ENCODE peak calls at places on chromosomes 5 and 9, in seven cellular contexts. C, U, M, K, Z, S and X are unnamed samples.

GRCh38 chr5:150286820-150287219 is 2.8 kb downstream of the CAMK2A start:
- DNase-seq in U (no peak), Z (peak; percentile 47), M (peak; percentile 81), K (peak; percentile 44), C (no peak), S (peak; percentile 35), X (no peak)

GRCh38 chr5:65981969-65982368 is 55.6 kb downstream of the ERBIN start:
- DNase-seq in U (no peak), Z (no peak), S (no peak), M (no peak), C (no peak), K (no peak), X (no peak)

GRCh38 chr9:98031935-98032334 is 24.6 kb upstream of the NANS start:
- DNase-seq in K (no peak), U (no peak), Z (no peak), S (no peak), C (no peak), M (no peak), X (no peak)

GRCh38 chr9:18396102-18396728 is 77.7 kb upstream of the ADAMTSL1 start:
- DNase-seq in S (peak; percentile 8), U (no peak), C (peak; percentile 48), Z (no peak), K (no peak), M (no peak), X (no peak)

GRCh38 chr9:116941266-116941665 is 254.2 kb downstream of the TRIM32 start:
- DNase-seq in K (peak; percentile 86), C (no peak), Z (no peak), M (no peak), U (no peak), S (no peak), X (no peak)

GRCh38 chr5:90909091-90909503 is 350.5 kb downstream of the ADGRV1 start:
- DNase-seq in C (no peak), K (no peak), U (no peak), S (no peak), Z (no peak), M (no peak), X (no peak)

GRCh38 chr5:132378580-132378979 is 9.1 kb downstream of the SLC22A5 start:
- DNase-seq in M (peak; percentile 9), S (peak; percentile 23), U (no peak), Z (no peak), C (peak; percentile 59), K (no peak), X (no peak)

GRCh38 chr9:91515074-91515687 is 91.5 kb upstream of the NFIL3 start:
- DNase-seq in Z (no peak), M (peak; percentile 27), C (peak; percentile 27), S (no peak), K (no peak), U (no peak), X (no peak)

GRCh38 chr5:149747141-149747832 is 17.2 kb downstream of the PPARGC1B start:
- DNase-seq in S (no peak), Z (no peak), M (peak; percentile 65), C (peak; percentile 10), K (no peak), U (no peak), X (no peak)

GRCh38 chr9:127128341-127129072 is 6.1 kb upstream of the ANGPTL2 start:
- DNase-seq in M (no peak), U (no peak), S (no peak), Z (no peak), K (no peak), C (no peak), X (peak; percentile 21)

GRCh38 chr9:130299785-130300615 is 34.4 kb downstream of the HMCN2 start:
- DNase-seq in Z (no peak), C (no peak), S (no peak), K (no peak), U (no peak), M (no peak), X (no peak)

GRCh38 chr9:38036359-38037084 is 32.5 kb downstream of the SHB start:
- DNase-seq in U (no peak), Z (no peak), K (no peak), M (no peak), S (no peak), C (no peak), X (no peak)

GRCh38 chr5:123814796-123815479 is 303.0 kb downstream of the CSNK1G3 start:
- DNase-seq in C (no peak), S (no peak), U (no peak), M (no peak), K (peak; percentile 33), Z (no peak), X (peak; percentile 41)